ENCODE peak calls at places on chromosomes 7 and 10, in four cellular contexts. O is K562, C is HCT116, E is SK-N-SH. H is an unnamed sample.

GRCh38 chr7:80907141-80907601 is 11.7 kb downstream of the SEMA3C start:
- DNase-seq in O (no peak), C (no peak), E (peak), H (no peak)

GRCh38 chr10:30435068-30435422 is 1.1 kb downstream of the MAP3K8 start:
- DNase-seq in O (no peak), C (no peak), E (no peak), H (no peak)

GRCh38 chr10:128029731-128030369 is 96.4 kb downstream of the MKI67 start:
- DNase-seq in O (no peak), C (no peak), E (no peak), H (no peak)

GRCh38 chr7:20862554-20862953 is 75.9 kb upstream of the SP8 start:
- DNase-seq in O (no peak), C (no peak), E (no peak), H (no peak)

GRCh38 chr7:154792436-154793055 is 210.4 kb downstream of the PAXIP1 start:
- DNase-seq in O (no peak), C (no peak), E (no peak), H (no peak)

GRCh38 chr7:137120690-137121089 is 222.8 kb downstream of the PTN start:
- DNase-seq in O (no peak), C (no peak), E (no peak), H (no peak)

GRCh38 chr7:22420973-22421635 is 64.2 kb upstream of the RAPGEF5 start:
- DNase-seq in O (no peak), C (no peak), E (no peak), H (no peak)

GRCh38 chr7:124784879-124785818 is 19.6 kb upstream of the GPR37 start:
- DNase-seq in O (peak), C (peak), E (peak), H (no peak)

GRCh38 chr7:75945297-75946168 is 30.6 kb downstream of the POR start:
- DNase-seq in O (peak), C (no peak), E (no peak), H (no peak)

GRCh38 chr10:74227697-74228424 is 76.8 kb downstream of the ADK start:
- DNase-seq in O (no peak), C (no peak), E (no peak), H (no peak)

GRCh38 chr7:101824440-101824839 is 7.0 kb downstream of the CUX1 start:
- DNase-seq in O (no peak), C (no peak), E (no peak), H (no peak)

GRCh38 chr10:28274475-28274874 is 28.4 kb downstream of the MPP7 start:
- DNase-seq in O (no peak), C (no peak), E (no peak), H (no peak)

GRCh38 chr7:25805027-25805687 is 346.8 kb upstream of the NFE2L3 start:
- DNase-seq in O (no peak), C (no peak), E (no peak), H (no peak)

GRCh38 chr7:140316165-140316661 is 82.1 kb downstream of the SLC37A3 start:
- DNase-seq in O (no peak), C (peak), E (no peak), H (peak)

GRCh38 chr10:132538031-132538789 is 623 bp downstream of the INPP5A start:
- DNase-seq in O (no peak), C (no peak), E (no peak), H (no peak)

GRCh38 chr7:85897967-85898366 is 711.1 kb upstream of the SEMA3D start:
- DNase-seq in O (no peak), C (no peak), E (no peak), H (no peak)

GRCh38 chr10:71850745-71851629 is at the start of gene PSAP:
- DNase-seq in O (peak), C (peak), E (peak), H (peak)

GRCh38 chr7:464712-465461 is 54.8 kb downstream of the PDGFA start:
- DNase-seq in O (no peak), C (no peak), E (peak), H (no peak)

GRCh38 chr10:13831711-13832110 is 244.9 kb downstream of the PRPF18 start:
- DNase-seq in O (no peak), C (no peak), E (no peak), H (no peak)

GRCh38 chr10:26839966-26840627 is 20.7 kb downstream of the ABI1 start:
- DNase-seq in O (no peak), C (no peak), E (no peak), H (no peak)

GRCh38 chr10:119131512-119132240 is 27.8 kb downstream of the DENND10 start:
- DNase-seq in O (no peak), C (no peak), E (no peak), H (no peak)

GRCh38 chr7:113298501-113298900 is 180.1 kb upstream of the SMIM30 start:
- DNase-seq in O (no peak), C (no peak), E (no peak), H (no peak)

GRCh38 chr7:121442845-121443244 is 46.7 kb upstream of the FAM3C start:
- DNase-seq in O (peak), C (peak), E (no peak), H (peak)

GRCh38 chr7:15921576-15921975 is 235.1 kb upstream of the MEOX2 start:
- DNase-seq in O (no peak), C (no peak), E (no peak), H (no peak)

GRCh38 chr10:23368816-23369640 is 24.4 kb upstream of the C10orf67 start:
- DNase-seq in O (no peak), C (no peak), E (no peak), H (no peak)

GRCh38 chr10:7846591-7846990 is 28.3 kb downstream of the TAF3 start:
- DNase-seq in O (no peak), C (no peak), E (no peak), H (no peak)

GRCh38 chr7:2638224-2638991 is 6.6 kb downstream of the TTYH3 start:
- DNase-seq in O (no peak), C (no peak), E (peak), H (no peak)

GRCh38 chr10:80568306-80568705 is 30.6 kb downstream of the SH2D4B start:
- DNase-seq in O (no peak), C (no peak), E (no peak), H (no peak)

GRCh38 chr10:5645944-5646617 is 20.3 kb downstream of the ASB13 start:
- DNase-seq in O (no peak), C (no peak), E (no peak), H (no peak)

GRCh38 chr7:99473315-99473596 is 566 bp downstream of the ZNF789 start:
- DNase-seq in O (no peak), C (peak), E (peak), H (peak)

GRCh38 chr10:114749014-114749413 is 72.6 kb upstream of the FHIP2A start:
- DNase-seq in O (no peak), C (no peak), E (no peak), H (no peak)

GRCh38 chr7:4836206-4836661 is 25.6 kb downstream of the PAPOLB start:
- DNase-seq in O (no peak), C (no peak), E (no peak), H (no peak)

GRCh38 chr10:79223346-79224048 is 123.8 kb upstream of the PPIF start:
- DNase-seq in O (no peak), C (no peak), E (peak), H (no peak)
- TF ChIP-seq JUND in O (no peak), C (no peak), E (no peak), H (no peak)

GRCh38 chr10:61454541-61454940 is 1.4 kb upstream of the TMEM26 start:
- DNase-seq in O (no peak), C (no peak), E (no peak), H (no peak)

GRCh38 chr10:61452229-61452651 is 941 bp downstream of the TMEM26 start:
- DNase-seq in O (no peak), C (no peak), E (peak), H (no peak)

GRCh38 chr10:61451357-61451756 is 1.8 kb downstream of the TMEM26 start:
- DNase-seq in O (no peak), C (no peak), E (no peak), H (no peak)

GRCh38 chr10:61456095-61456789 is 3.1 kb upstream of the TMEM26 start:
- DNase-seq in O (no peak), C (no peak), E (no peak), H (no peak)

DNA sequence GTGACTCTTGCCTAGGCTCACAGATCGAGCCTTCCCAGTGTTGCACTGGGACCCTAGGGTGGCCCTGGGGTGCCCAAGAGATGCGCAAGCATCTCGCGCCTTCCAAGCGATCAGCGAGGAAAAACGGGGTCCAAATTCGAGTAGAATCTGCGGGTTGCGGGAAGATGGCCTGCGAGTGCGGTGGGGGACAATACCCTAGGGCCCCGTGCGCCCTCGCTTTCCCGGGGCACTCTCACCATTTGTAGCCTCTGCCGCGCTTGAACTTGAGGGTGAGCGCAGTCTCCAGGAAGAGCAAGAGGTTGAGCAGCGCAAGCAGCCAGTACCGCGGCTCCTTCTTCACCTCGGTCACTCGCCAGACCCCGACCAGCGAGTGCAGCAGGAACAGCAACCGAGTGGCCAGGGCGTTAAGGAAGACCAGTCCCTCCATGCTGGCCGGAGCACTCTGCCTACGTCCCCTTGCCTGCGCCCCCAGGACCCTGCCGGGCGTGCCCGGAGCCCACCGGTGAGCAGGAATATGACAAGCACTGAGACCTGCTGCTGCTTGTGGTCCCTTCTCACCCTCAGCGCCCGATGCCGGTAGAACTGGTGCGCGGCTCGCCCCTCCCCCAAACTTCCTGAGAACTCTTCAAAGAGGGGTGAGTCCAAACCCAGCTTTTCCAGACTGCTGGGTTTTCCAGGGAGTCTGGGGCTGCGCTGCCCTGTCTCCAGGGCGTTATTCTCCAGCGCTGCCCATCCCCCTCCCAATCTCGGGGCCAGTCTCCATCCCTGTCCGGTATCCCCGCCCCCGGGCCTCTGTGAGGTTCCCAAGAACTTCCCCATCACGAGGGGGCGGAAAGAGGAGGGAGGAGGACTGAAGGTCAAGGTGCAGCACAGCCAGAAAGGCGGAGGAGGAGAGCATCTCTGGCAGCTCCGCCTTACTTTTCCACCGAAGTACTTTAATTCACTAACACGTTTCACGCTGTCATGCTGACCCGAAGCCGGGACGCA is at the start of gene TMEM26:
- DNase-seq in O (peak), C (no peak), E (peak), H (peak)
- TF ChIP-seq JUND in O (no peak), C (no peak), E (no peak), H (no peak)

GRCh38 chr7:57198801-57199200 is 66.6 kb upstream of the ZNF479 start:
- DNase-seq in O (no peak), C (no peak), E (no peak), H (no peak)

GRCh38 chr7:57202274-57202673 is 70.0 kb upstream of the ZNF479 start:
- DNase-seq in O (no peak), C (no peak), E (no peak), H (no peak)

GRCh38 chr7:57201895-57202210 is 69.6 kb upstream of the ZNF479 start:
- DNase-seq in O (no peak), C (no peak), E (no peak), H (no peak)

GRCh38 chr7:57201021-57201894 is 69.0 kb upstream of the ZNF479 start:
- DNase-seq in O (no peak), C (no peak), E (no peak), H (no peak)

GRCh38 chr7:57199252-57199651 is 67.0 kb upstream of the ZNF479 start:
- DNase-seq in O (no peak), C (no peak), E (no peak), H (no peak)
- TF ChIP-seq JUND in O (no peak), C (no peak), E (no peak), H (no peak)

DNA sequence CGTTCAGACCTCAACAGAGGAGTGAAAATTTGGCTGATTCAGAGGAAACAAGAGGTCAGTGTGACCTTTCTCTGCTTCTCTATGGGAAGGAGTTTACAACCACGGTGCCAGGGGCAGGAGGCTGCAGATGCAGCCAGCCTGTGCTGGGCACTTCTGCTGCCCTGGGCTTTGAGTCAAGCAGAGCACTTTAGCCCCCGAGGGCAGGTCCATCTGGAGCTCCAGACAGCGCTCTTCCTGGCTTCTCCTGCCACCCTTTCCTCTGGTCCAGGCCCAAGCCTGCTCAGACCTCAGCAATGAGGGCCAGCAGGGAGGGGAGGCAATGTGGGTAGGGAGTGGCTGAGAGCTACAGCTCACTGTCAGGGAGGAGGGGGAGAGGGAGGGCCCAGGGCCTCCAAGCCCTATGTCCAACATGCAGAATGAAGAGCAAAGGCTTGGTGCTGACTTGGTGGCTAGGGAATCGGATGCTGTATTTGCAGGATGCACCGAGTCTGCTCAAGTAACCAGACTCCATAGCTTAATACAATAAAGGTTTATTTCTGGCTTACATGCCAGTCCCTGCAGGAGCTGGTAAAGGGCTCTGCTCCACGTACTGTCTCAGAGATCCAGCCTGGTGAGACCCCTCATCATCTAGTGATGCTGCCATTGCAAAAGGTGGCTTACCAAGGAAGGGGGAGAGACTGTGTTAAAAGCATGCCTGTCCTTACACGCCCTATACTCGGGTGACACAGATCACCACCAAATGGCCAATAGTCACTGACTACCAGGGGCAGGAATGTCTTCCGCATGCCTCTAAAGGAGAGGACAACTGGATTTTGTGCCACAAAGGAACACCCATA is 481.6 kb downstream of the RPS24 start:
- DNase-seq in O (no peak), C (no peak), E (peak), H (peak)
- TF ChIP-seq JUND in O (no peak), C (no peak), E (no peak), H (no peak)

DNA sequence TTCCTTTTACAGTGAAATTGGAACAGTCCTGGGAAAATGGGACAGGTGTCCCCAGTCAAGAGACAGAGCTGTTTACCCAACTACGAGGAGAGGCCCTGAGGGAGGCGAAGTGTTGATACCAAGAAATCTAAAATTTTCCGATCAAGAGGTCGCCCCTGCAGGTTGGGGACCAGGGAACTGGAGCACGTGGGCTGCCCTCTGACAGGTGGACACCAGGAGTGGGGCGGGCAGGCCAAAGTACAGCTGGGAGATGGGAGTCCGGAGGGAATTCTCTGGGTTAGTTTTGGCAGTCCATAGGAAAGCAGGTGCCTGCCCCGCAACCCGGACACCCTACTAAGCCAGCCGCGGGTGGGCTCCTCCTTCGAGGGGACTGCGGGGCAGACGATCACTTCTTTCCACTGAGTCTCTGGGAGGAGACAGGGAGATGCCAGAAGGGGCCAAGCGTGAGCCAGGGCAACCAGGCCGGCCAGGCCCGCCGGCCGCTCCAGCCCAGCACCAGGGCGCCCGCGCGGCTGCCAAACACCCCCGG is 942 bp upstream of the CAMK1D start:
- DNase-seq in O (no peak), C (no peak), E (no peak), H (no peak)
- TF ChIP-seq JUND in O (no peak), C (no peak), E (no peak), H (no peak)

GRCh38 chr7:6612819-6613218 is 2.6 kb upstream of the ZNF853 start:
- DNase-seq in O (no peak), C (no peak), E (no peak), H (no peak)
- TF ChIP-seq JUND in O (no peak), C (no peak), E (no peak), H (no peak)

GRCh38 chr7:107994366-107994765 is 8.6 kb downstream of the LAMB1 start:
- DNase-seq in O (no peak), C (no peak), E (no peak), H (no peak)
- TF ChIP-seq JUND in O (no peak), C (no peak), E (no peak), H (no peak)

DNA sequence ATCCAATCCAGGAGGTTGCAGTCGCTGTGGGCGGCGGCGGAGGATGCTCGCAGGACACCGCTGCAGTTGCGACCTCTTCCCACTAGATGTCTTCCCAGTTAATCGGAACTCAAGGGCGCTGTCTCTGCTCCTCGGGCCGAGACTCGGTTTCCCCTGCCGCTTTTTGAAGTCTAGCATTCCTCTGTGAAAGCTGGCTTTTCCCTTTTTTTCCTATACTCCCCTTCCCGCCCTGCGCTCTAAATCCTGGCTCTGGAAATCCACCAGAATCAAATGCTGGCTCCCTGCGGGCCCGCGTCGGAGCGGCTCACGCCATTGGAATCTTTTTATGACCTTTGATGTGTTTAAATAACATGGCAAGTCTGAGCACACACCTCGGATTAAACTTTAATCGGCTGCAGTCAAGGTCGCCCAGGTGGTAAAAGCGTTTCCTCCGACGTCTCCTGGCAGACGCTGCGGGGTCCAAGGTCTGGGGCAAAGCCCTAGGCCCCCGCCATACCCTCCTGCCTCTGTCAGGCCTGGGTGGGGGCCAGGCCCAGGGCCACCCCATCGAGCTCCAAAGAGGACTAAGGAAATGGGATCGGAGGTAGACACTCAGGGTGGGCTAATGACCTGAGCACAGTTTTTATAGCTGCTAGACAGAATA is 10.7 kb upstream of the HOXA13 start:
- DNase-seq in O (peak), C (no peak), E (peak), H (peak)
- TF ChIP-seq JUND in O (no peak), C (no peak), E (no peak), H (no peak)

H was measured in T47D.